ENCODE peak calls at places on chromosome 22, in four cellular contexts. H is K562, G is WTC11, S is GM12878. I is an unnamed sample.

GRCh38 chr22:47902646-47903180 is 1140.3 kb downstream of the TBC1D22A start:
- DNase-seq in H (no peak), G (no peak), S (no peak), I (no peak)

GRCh38 chr22:28345304-28345703 is 334.3 kb downstream of the TTC28 start:
- DNase-seq in H (no peak), G (no peak), S (no peak), I (no peak)

GRCh38 chr22:31313366-31314147 is 21.3 kb upstream of the PIK3IP1 start:
- DNase-seq in H (peak), G (peak), S (no peak), I (peak)

GRCh38 chr22:37552560-37553163 is 7.6 kb upstream of the CDC42EP1 start:
- DNase-seq in H (peak), G (peak), S (no peak), I (peak)

GRCh38 chr22:31461699-31462098 is 27.9 kb downstream of the EIF4ENIF1 start:
- DNase-seq in H (no peak), G (no peak), S (no peak), I (no peak)

GRCh38 chr22:46063861-46064235 is 86.5 kb upstream of the PPARA start:
- DNase-seq in H (no peak), G (peak), S (no peak), I (no peak)

GRCh38 chr22:27377901-27378300 is 423.7 kb downstream of the MN1 start:
- DNase-seq in H (no peak), G (no peak), S (no peak), I (no peak)

GRCh38 chr22:41504397-41504796 is 35.5 kb downstream of the ACO2 start:
- DNase-seq in H (no peak), G (no peak), S (no peak), I (no peak)

GRCh38 chr22:35192121-35192918 is 65.0 kb upstream of the HMGXB4 start:
- DNase-seq in H (no peak), G (no peak), S (no peak), I (no peak)

GRCh38 chr22:40721266-40721665 is 42.0 kb downstream of the MCHR1 start:
- DNase-seq in H (no peak), G (no peak), S (no peak), I (peak)

GRCh38 chr22:27476318-27476717 is 325.2 kb downstream of the MN1 start:
- DNase-seq in H (no peak), G (no peak), S (no peak), I (no peak)

GRCh38 chr22:50399751-50400331 is 56.7 kb downstream of the PPP6R2 start:
- DNase-seq in H (peak), G (peak), S (no peak), I (peak)
- TF ChIP-seq USF1 in H (peak), G (peak), S (peak), I (peak)

GRCh38 chr22:49626361-49627216 is 201.1 kb downstream of the BRD1 start:
- DNase-seq in H (no peak), G (no peak), S (no peak), I (no peak)
- TF ChIP-seq USF1 in H (no peak), G (no peak), S (no peak), I (no peak)

DNA sequence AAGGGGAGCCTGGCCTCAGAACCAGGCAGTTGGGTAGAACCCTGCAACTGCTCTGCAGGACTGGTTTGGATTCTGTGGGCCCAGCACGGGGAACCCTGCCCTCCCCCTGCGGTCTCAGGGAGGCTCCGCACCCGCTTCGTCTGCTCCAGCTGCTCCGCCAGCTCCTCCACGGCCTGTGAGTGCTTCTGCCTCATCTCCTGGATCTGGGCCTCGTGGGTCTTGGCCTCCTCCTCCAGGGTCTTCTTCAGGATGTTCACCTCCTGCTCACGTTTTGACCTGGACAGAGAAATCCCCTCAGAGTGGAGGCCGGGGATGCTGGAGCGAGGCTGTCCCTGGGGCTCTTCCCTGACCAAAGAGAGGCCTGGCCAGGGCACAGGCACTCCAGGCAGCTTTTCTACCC is 41.9 kb downstream of the APOL1 start:
- DNase-seq in H (no peak), G (no peak), S (no peak), I (no peak)
- TF ChIP-seq USF1 in H (no peak), G (no peak), S (no peak), I (no peak)

GRCh38 chr22:19352766-19353165 is 61.2 kb upstream of the CLTCL1 start:
- DNase-seq in H (no peak), G (no peak), S (no peak), I (no peak)
- TF ChIP-seq USF1 in H (no peak), G (no peak), S (no peak), I (no peak)

GRCh38 chr22:33014621-33015020 is 43.6 kb downstream of the SYN3 start:
- DNase-seq in H (no peak), G (no peak), S (no peak), I (no peak)

GRCh38 chr22:33020721-33021120 is 37.5 kb downstream of the SYN3 start:
- DNase-seq in H (no peak), G (no peak), S (no peak), I (no peak)

GRCh38 chr22:33013531-33014162 is 44.5 kb downstream of the SYN3 start:
- DNase-seq in H (no peak), G (no peak), S (no peak), I (no peak)

GRCh38 chr22:33022231-33022630 is 36.0 kb downstream of the SYN3 start:
- DNase-seq in H (no peak), G (no peak), S (no peak), I (no peak)

GRCh38 chr22:33018232-33018864 is 39.8 kb downstream of the SYN3 start:
- DNase-seq in H (peak), G (peak), S (peak), I (peak)
- TF ChIP-seq USF1 in H (no peak), G (no peak), S (no peak), I (no peak)

GRCh38 chr22:50274311-50274710 is 4.1 kb upstream of the MAPK11 start:
- DNase-seq in H (peak), G (no peak), S (no peak), I (peak)
- TF ChIP-seq USF1 in H (no peak), G (no peak), S (no peak), I (no peak)

DNA sequence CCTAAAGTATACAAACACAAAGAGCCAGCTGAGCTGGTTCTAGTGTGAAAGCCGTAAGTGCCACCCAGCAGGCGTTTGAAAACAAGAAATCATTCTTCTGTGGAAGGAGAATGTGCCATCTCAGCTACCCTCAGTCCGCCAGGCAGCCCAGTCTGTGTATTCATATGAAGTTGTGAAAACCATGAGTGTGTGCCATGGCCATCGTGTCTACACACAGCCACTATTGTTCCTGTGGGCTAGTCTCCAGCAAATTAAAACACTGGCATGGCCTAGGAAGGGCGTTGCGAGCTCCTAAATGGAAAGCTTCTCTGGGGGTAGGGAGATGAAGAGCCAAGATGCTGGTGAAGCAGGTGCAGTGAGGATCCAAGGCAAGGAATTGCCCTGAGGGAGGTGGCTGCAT is 51.5 kb upstream of the HORMAD2 start:
- DNase-seq in H (no peak), G (no peak), S (no peak), I (no peak)
- TF ChIP-seq USF1 in H (no peak), G (no peak), S (no peak), I (no peak)

DNA sequence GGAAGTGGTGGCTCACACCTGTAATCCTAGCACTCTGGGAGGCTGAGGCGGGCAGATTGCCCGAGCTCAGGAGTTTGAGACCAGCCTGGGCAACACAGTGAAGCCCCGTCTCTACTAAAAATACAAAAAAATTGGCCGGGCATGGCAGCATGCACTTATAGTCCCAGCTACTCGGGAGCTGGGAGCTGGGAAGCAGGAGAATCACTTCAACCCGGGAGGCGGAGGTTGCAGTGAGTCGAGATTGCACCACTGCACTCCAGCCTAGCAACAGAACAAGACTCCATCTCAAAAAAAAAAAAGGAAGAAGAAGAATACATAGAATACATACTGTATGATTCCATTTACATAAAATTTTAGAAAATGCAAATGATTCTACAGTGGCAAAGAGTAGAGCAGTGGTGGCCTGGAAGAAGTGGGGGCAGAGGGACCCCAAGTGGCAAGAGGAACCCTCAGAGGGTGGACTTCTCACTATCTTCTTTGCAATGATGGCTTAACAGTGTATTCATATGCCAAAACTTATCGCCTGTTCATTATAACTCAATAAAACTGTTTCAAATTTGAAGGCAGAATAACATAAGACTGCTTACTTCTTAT is 22.0 kb downstream of the PACSIN2 start:
- DNase-seq in H (no peak), G (no peak), S (no peak), I (no peak)
- TF ChIP-seq USF1 in H (no peak), G (no peak), S (no peak), I (no peak)

GRCh38 chr22:43833286-43834240 is 21.5 kb upstream of the EFCAB6 start:
- DNase-seq in H (no peak), G (no peak), S (no peak), I (no peak)
- TF ChIP-seq USF1 in H (no peak), G (no peak), S (no peak), I (no peak)

GRCh38 chr22:23823331-23823791 is 15.4 kb downstream of the DERL3 start:
- DNase-seq in H (no peak), G (no peak), S (no peak), I (no peak)
- TF ChIP-seq USF1 in H (no peak), G (no peak), S (no peak), I (no peak)

I was measured in SK-N-SH.